ENCODE peak calls at places on chromosomes 3 and 15, in nine cellular contexts. One of them, this sample, is unnamed.

GRCh38 chr3:134652409-134652831 is 1.6 kb upstream of the KY start:
- DNase-seq in NB4: no peak
- DNase-seq in stomach: peak; percentile 28
- DNase-seq in adrenal gland: peak; percentile 36
- DNase-seq in testis: no peak
- DNase-seq in A549: no peak
- DNase-seq in K562: no peak
- DNase-seq in GM12892: no peak
- DNase-seq in uterus: no peak
- DNase-seq in this sample: no peak

GRCh38 chr3:128584412-128585020 is 66.1 kb downstream of the RPN1 start:
- DNase-seq in NB4: peak; percentile 92
- DNase-seq in stomach: peak; percentile 71
- DNase-seq in adrenal gland: peak; percentile 73
- DNase-seq in testis: peak; percentile 83
- DNase-seq in A549: peak; percentile 74
- DNase-seq in K562: peak; percentile 27
- DNase-seq in GM12892: no peak
- DNase-seq in uterus: peak; percentile 66
- DNase-seq in this sample: peak; percentile 70

GRCh38 chr3:105700575-105700974 is 168.2 kb downstream of the CBLB start:
- DNase-seq in NB4: no peak
- DNase-seq in stomach: no peak
- DNase-seq in adrenal gland: no peak
- DNase-seq in testis: no peak
- DNase-seq in A549: no peak
- DNase-seq in K562: no peak
- DNase-seq in GM12892: no peak
- DNase-seq in uterus: no peak
- DNase-seq in this sample: no peak

GRCh38 chr3:30203301-30203700 is 403.1 kb upstream of the TGFBR2 start:
- DNase-seq in NB4: no peak
- DNase-seq in stomach: no peak
- DNase-seq in adrenal gland: no peak
- DNase-seq in testis: no peak
- DNase-seq in A549: no peak
- DNase-seq in K562: no peak
- DNase-seq in GM12892: no peak
- DNase-seq in uterus: no peak
- DNase-seq in this sample: no peak

GRCh38 chr3:16048435-16049318 is 125.8 kb upstream of the GALNT15 start:
- DNase-seq in NB4: peak; percentile 65
- DNase-seq in stomach: peak; percentile 41
- DNase-seq in adrenal gland: peak; percentile 61
- DNase-seq in testis: peak; percentile 73
- DNase-seq in A549: peak; percentile 80
- DNase-seq in K562: peak; percentile 70
- DNase-seq in GM12892: peak; percentile 47
- DNase-seq in uterus: no peak
- DNase-seq in this sample: peak; percentile 82

GRCh38 chr3:83934208-83935150 is 1024.3 kb upstream of the CADM2 start:
- DNase-seq in NB4: peak; percentile 8
- DNase-seq in stomach: no peak
- DNase-seq in adrenal gland: no peak
- DNase-seq in testis: no peak
- DNase-seq in A549: no peak
- DNase-seq in K562: no peak
- DNase-seq in GM12892: no peak
- DNase-seq in uterus: no peak
- DNase-seq in this sample: no peak

GRCh38 chr3:133119146-133119545 is 81.0 kb downstream of the TMEM108 start:
- DNase-seq in NB4: no peak
- DNase-seq in stomach: no peak
- DNase-seq in adrenal gland: no peak
- DNase-seq in testis: no peak
- DNase-seq in A549: no peak
- DNase-seq in K562: no peak
- DNase-seq in GM12892: no peak
- DNase-seq in uterus: no peak
- DNase-seq in this sample: no peak

GRCh38 chr3:197298858-197299854 is 744 bp upstream of the DLG1 start:
- DNase-seq in NB4: peak; percentile 32
- DNase-seq in stomach: peak; percentile 75
- DNase-seq in adrenal gland: peak; percentile 43
- DNase-seq in testis: peak; percentile 61
- DNase-seq in A549: peak; percentile 37
- DNase-seq in K562: peak; percentile 62
- DNase-seq in GM12892: peak; percentile 28
- DNase-seq in uterus: peak; percentile 27
- DNase-seq in this sample: peak; percentile 68

GRCh38 chr3:129240436-129240835 is 9.0 kb upstream of the COPG1 start:
- DNase-seq in NB4: no peak
- DNase-seq in stomach: no peak
- DNase-seq in adrenal gland: no peak
- DNase-seq in testis: no peak
- DNase-seq in A549: no peak
- DNase-seq in K562: no peak
- DNase-seq in GM12892: no peak
- DNase-seq in uterus: no peak
- DNase-seq in this sample: no peak

GRCh38 chr3:72344256-72345046 is 503.8 kb downstream of the SHQ1 start:
- DNase-seq in NB4: peak; percentile 28
- DNase-seq in stomach: no peak
- DNase-seq in adrenal gland: no peak
- DNase-seq in testis: no peak
- DNase-seq in A549: no peak
- DNase-seq in K562: no peak
- DNase-seq in GM12892: no peak
- DNase-seq in uterus: no peak
- DNase-seq in this sample: no peak

GRCh38 chr3:33942483-33943150 is 144.2 kb downstream of the PDCD6IP start:
- DNase-seq in NB4: no peak
- DNase-seq in stomach: no peak
- DNase-seq in adrenal gland: no peak
- DNase-seq in testis: peak; percentile 16
- DNase-seq in A549: no peak
- DNase-seq in K562: peak; percentile 35
- DNase-seq in GM12892: no peak
- DNase-seq in uterus: no peak
- DNase-seq in this sample: no peak

GRCh38 chr3:59451041-59451763 is 401.4 kb upstream of the CFAP20DC start:
- DNase-seq in NB4: no peak
- DNase-seq in stomach: no peak
- DNase-seq in adrenal gland: no peak
- DNase-seq in testis: no peak
- DNase-seq in A549: no peak
- DNase-seq in K562: no peak
- DNase-seq in GM12892: peak; percentile 22
- DNase-seq in uterus: no peak
- DNase-seq in this sample: no peak

DNA sequence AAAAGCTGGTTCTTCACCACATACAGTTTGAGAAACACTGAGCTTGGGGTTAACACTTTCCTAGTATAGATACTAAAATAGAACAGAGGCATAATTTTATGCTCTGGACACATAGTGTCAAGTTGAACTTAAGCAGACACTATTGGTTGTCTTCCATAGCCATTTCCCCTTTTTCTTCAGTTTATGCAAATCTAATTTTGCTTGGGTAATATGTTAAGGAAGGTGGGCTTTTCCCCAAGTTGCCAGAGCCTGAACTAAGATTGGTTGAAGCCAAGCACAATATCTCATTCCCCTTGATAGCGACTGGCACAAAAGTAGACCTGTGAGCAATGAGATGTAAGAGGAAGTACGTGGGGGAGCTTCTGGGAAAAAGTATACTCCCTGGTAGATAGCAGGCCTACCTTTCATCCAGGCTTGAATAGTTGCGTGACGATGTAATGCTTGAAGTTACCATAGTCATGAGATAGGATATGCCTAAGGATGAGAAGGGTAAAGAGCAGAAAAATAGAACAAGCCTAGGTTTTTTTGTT is 4.5 kb upstream of the POPDC2 start:
- DNase-seq in NB4: peak; percentile 28
- DNase-seq in stomach: no peak
- DNase-seq in adrenal gland: no peak
- DNase-seq in testis: no peak
- DNase-seq in A549: no peak
- DNase-seq in K562: no peak
- DNase-seq in GM12892: no peak
- DNase-seq in uterus: no peak
- DNase-seq in this sample: no peak
- TF ChIP-seq POLR2A in NB4: no peak
- TF ChIP-seq POLR2A in stomach: no peak
- TF ChIP-seq POLR2A in adrenal gland: no peak
- TF ChIP-seq POLR2A in testis: no peak
- TF ChIP-seq POLR2A in A549: no peak
- TF ChIP-seq POLR2A in K562: no peak
- TF ChIP-seq POLR2A in GM12892: no peak
- TF ChIP-seq POLR2A in uterus: no peak
- TF ChIP-seq POLR2A in this sample: no peak

DNA sequence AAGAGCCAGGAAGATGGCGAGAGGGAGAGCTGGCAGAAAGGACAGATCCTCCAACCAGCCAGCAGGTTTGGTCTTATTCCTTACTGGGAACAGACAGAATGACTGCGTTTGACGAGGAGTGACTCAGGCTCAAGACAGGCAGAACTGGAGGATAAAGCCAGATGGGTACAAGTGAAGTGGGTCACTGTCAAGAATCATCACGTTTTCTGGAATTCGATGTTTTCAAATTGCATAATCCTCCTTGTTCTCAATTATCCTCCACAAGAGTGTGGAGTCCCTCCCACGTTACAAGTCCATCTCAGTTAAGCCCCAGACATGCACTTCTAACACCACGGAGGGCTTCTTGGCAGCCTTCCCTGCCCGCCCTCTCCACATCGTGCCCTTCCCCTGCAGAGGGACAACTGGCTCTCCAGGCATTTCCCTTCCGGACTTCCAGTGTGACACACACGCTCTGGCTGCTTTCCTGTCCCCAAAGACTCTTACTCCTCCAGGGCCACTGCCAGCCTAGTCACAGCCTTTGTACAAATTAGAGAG is 183.1 kb downstream of the CHST2 start:
- DNase-seq in NB4: no peak
- DNase-seq in stomach: no peak
- DNase-seq in adrenal gland: peak; percentile 55
- DNase-seq in testis: no peak
- DNase-seq in A549: no peak
- DNase-seq in K562: no peak
- DNase-seq in GM12892: no peak
- DNase-seq in uterus: no peak
- DNase-seq in this sample: no peak
- TF ChIP-seq POLR2A in NB4: no peak
- TF ChIP-seq POLR2A in stomach: no peak
- TF ChIP-seq POLR2A in adrenal gland: no peak
- TF ChIP-seq POLR2A in testis: no peak
- TF ChIP-seq POLR2A in A549: no peak
- TF ChIP-seq POLR2A in K562: no peak
- TF ChIP-seq POLR2A in GM12892: no peak
- TF ChIP-seq POLR2A in uterus: no peak
- TF ChIP-seq POLR2A in this sample: no peak

GRCh38 chr3:49929333-49930240 is at the start of gene MON1A:
- DNase-seq in NB4: peak; percentile 88
- DNase-seq in stomach: peak; percentile 95
- DNase-seq in adrenal gland: peak; percentile 96
- DNase-seq in testis: peak; percentile 96
- DNase-seq in A549: peak; percentile 64
- DNase-seq in K562: peak; percentile 82
- DNase-seq in GM12892: peak; percentile 89
- DNase-seq in uterus: peak; percentile 99
- DNase-seq in this sample: peak; percentile 98
- TF ChIP-seq POLR2A in NB4: peak; percentile 47
- TF ChIP-seq POLR2A in stomach: no peak
- TF ChIP-seq POLR2A in adrenal gland: peak; percentile 74
- TF ChIP-seq POLR2A in testis: no peak
- TF ChIP-seq POLR2A in A549: peak; percentile 22
- TF ChIP-seq POLR2A in K562: peak; percentile 74
- TF ChIP-seq POLR2A in GM12892: peak; percentile 66
- TF ChIP-seq POLR2A in uterus: peak; percentile 21
- TF ChIP-seq POLR2A in this sample: peak; percentile 46

GRCh38 chr3:165078293-165078692 is at the start of gene SI:
- DNase-seq in NB4: no peak
- DNase-seq in stomach: no peak
- DNase-seq in adrenal gland: no peak
- DNase-seq in testis: no peak
- DNase-seq in A549: no peak
- DNase-seq in K562: no peak
- DNase-seq in GM12892: no peak
- DNase-seq in uterus: no peak
- DNase-seq in this sample: no peak
- TF ChIP-seq POLR2A in NB4: no peak
- TF ChIP-seq POLR2A in stomach: no peak
- TF ChIP-seq POLR2A in adrenal gland: no peak
- TF ChIP-seq POLR2A in testis: no peak
- TF ChIP-seq POLR2A in A549: no peak
- TF ChIP-seq POLR2A in K562: no peak
- TF ChIP-seq POLR2A in GM12892: no peak
- TF ChIP-seq POLR2A in uterus: no peak
- TF ChIP-seq POLR2A in this sample: no peak

DNA sequence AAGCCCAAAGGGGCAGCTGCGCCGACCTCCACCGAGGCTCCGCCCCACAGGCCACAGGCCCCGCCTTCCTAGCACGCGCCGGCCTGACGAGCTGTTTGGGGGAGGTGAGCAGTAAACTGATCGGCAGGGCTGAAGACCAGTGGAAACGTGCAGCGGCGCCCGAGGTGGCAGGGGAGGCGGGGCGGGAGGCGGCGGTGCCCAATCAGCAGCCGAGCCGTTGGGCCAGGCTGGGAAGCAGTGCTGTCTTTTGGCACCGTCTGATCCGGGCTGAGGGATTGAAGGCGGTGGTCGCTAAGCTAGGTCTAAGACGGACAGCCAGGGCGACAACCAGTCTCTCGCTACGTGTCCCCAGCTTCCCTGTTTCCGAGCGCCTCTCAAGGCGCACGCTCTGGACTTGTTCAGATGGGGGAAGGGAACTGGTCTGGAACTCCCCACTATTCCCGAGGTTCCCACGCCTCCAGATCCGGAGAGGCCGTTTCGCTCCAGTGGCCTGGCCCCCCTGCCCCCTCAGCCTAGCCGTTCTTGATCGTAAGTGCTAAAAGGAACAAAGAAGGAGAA is at the start of gene FMN1:
- DNase-seq in NB4: peak; percentile 9
- DNase-seq in stomach: peak; percentile 96
- DNase-seq in adrenal gland: peak; percentile 90
- DNase-seq in testis: peak; percentile 97
- DNase-seq in A549: peak; percentile 90
- DNase-seq in K562: peak; percentile 95
- DNase-seq in GM12892: peak; percentile 46
- DNase-seq in uterus: peak; percentile 87
- DNase-seq in this sample: peak; percentile 95
- TF ChIP-seq POLR2A in NB4: no peak
- TF ChIP-seq POLR2A in stomach: no peak
- TF ChIP-seq POLR2A in adrenal gland: no peak
- TF ChIP-seq POLR2A in testis: no peak
- TF ChIP-seq POLR2A in A549: no peak
- TF ChIP-seq POLR2A in K562: no peak
- TF ChIP-seq POLR2A in GM12892: no peak
- TF ChIP-seq POLR2A in uterus: no peak
- TF ChIP-seq POLR2A in this sample: no peak

DNA sequence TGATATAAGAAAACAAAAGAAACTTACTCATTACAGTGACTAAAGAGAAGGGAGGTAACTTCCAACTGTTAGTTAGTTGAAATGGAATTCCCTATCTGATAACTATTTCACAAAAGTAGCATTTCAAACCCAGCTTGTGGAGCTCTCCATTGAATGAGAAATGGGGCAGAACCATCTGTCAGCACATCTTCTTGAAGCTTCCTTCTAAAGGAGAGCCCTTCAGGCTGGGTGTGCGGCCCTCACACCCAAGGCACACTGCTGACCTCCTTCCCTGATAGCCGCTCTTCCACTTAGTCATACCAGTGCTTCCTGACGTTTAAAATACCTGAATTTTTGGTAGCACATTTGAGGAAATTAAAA is 28.1 kb upstream of the VEPH1 start:
- DNase-seq in NB4: no peak
- DNase-seq in stomach: no peak
- DNase-seq in adrenal gland: no peak
- DNase-seq in testis: no peak
- DNase-seq in A549: no peak
- DNase-seq in K562: no peak
- DNase-seq in GM12892: no peak
- DNase-seq in uterus: no peak
- DNase-seq in this sample: no peak
- TF ChIP-seq POLR2A in NB4: no peak
- TF ChIP-seq POLR2A in stomach: no peak
- TF ChIP-seq POLR2A in adrenal gland: no peak
- TF ChIP-seq POLR2A in testis: no peak
- TF ChIP-seq POLR2A in A549: no peak
- TF ChIP-seq POLR2A in K562: no peak
- TF ChIP-seq POLR2A in GM12892: no peak
- TF ChIP-seq POLR2A in uterus: no peak
- TF ChIP-seq POLR2A in this sample: no peak

This sample was measured in sigmoid colon.